ENCODE peak calls at places on chromosome 12, in seven cellular contexts. D is endodermal cell, Y is A549, I is psoas muscle, L is B cell, B is fibroblast of lung, T is neural progenitor cell. J is an unnamed sample.

GRCh38 chr12:50638482-50638880 is 125.4 kb upstream of the ATF1 start:
- DNase-seq in D (no peak), I (no peak), Y (no peak), T (no peak), B (no peak), L (no peak), J (no peak)

GRCh38 chr12:32755051-32755653 is 545 bp downstream of the YARS2 start:
- DNase-seq in Y (peak), L (peak), B (peak), T (peak), D (peak), I (peak), J (peak)

GRCh38 chr12:93098077-93098476 is 169.0 kb upstream of the EEA1 start:
- DNase-seq in L (peak), T (peak), I (peak), D (peak), Y (peak), B (no peak), J (peak)

GRCh38 chr12:120230326-120230973 is 29.5 kb upstream of the RPLP0 start:
- DNase-seq in L (no peak), T (peak), Y (peak), D (peak), B (peak), I (peak), J (peak)

GRCh38 chr12:6335451-6336078 is 6.3 kb downstream of the TNFRSF1A start:
- DNase-seq in Y (peak), D (peak), I (peak), T (peak), B (peak), L (peak), J (peak)

GRCh38 chr12:62764251-62764650 is 170.7 kb downstream of the PPM1H start:
- DNase-seq in I (no peak), T (no peak), B (no peak), Y (no peak), L (no peak), D (no peak), J (peak)

GRCh38 chr12:112190626-112191025 is 65.3 kb downstream of the TRAFD1 start:
- DNase-seq in L (no peak), T (no peak), I (no peak), D (peak), B (no peak), Y (no peak), J (no peak)

GRCh38 chr12:12685305-12685704 is 10.7 kb downstream of the GPR19 start:
- DNase-seq in D (peak), T (peak), Y (no peak), L (no peak), I (no peak), B (no peak), J (no peak)

GRCh38 chr12:103652808-103653207 is 65.7 kb downstream of the STAB2 start:
- DNase-seq in T (no peak), D (no peak), L (no peak), I (no peak), Y (no peak), B (no peak), J (no peak)

GRCh38 chr12:13177373-13177772 is 19.2 kb upstream of the EMP1 start:
- DNase-seq in B (no peak), I (no peak), D (peak), L (no peak), Y (no peak), T (no peak), J (no peak)

GRCh38 chr12:27703720-27704452 is 6.7 kb upstream of the MRPS35 start:
- DNase-seq in T (peak), B (peak), Y (peak), L (peak), I (peak), D (peak), J (peak)

GRCh38 chr12:31687101-31687527 is 27.6 kb downstream of the ETFBKMT start:
- DNase-seq in D (no peak), T (no peak), I (no peak), B (no peak), L (peak), Y (no peak), J (no peak)

GRCh38 chr12:113247123-113248045 is 26.1 kb downstream of the TPCN1 start:
- DNase-seq in D (peak), T (no peak), B (peak), Y (no peak), L (no peak), I (no peak), J (no peak)

GRCh38 chr12:104748790-104749189 is 209.3 kb downstream of the SLC41A2 start:
- DNase-seq in B (peak), Y (no peak), I (no peak), D (peak), T (no peak), L (no peak), J (peak)

GRCh38 chr12:109625131-109625559 is 51.6 kb downstream of the MVK start:
- DNase-seq in I (peak), D (peak), B (peak), Y (peak), L (no peak), T (no peak), J (peak)

DNA sequence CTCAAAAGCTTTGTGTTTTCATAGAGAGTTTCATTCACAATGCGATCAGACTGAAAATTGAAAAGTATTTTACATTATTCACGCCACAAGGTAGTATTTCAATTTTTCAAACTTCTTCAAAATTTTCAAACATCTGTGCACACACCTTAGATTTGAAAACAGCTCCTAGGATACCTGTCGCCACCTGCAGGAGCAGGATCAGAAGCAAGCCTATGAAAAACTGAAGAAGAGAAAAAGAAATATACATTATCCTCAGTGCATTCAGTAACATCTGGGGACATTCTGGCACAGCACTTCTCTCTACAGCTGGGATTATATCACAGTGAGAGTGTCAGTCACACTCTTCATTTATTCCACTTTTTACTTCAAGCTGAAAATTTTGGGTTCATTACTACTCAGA is 19.8 kb downstream of the TSPAN8 start:
- DNase-seq in Y (no peak), T (no peak), B (no peak), D (no peak), L (no peak), I (no peak), J (no peak)
- TF ChIP-seq CTCF in Y (no peak), T (peak), B (no peak), D (peak), L (no peak), I (no peak), J (no peak)

DNA sequence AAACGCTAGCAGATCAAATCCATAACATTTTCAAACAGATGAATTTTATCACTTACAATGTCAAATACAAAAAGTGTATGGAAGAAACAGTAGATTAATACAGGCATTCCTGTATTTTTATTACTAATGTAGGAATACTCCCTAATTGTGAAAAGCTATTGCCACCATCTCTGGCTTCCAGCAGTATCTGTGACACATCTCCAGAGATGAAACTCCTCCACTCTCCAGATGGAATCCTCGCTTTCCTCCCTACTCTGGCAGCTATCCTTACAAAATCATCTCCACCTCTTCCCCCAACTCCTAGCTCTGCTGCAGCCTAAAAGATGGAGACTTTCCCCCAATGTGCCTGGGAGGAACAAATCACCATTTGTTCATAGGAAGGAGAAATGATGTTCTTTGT is 211.4 kb downstream of the SSPN start:
- DNase-seq in D (no peak), T (no peak), B (no peak), I (no peak), Y (no peak), L (no peak), J (no peak)
- TF ChIP-seq CTCF in D (no peak), T (no peak), B (no peak), I (no peak), Y (no peak), L (no peak), J (no peak)

GRCh38 chr12:59113831-59114273 is 193.5 kb upstream of the LRIG3 start:
- DNase-seq in L (no peak), T (peak), Y (peak), D (peak), B (peak), I (peak), J (peak)
- TF ChIP-seq CTCF in L (peak), T (peak), Y (peak), D (peak), B (peak), I (peak), J (peak)

DNA sequence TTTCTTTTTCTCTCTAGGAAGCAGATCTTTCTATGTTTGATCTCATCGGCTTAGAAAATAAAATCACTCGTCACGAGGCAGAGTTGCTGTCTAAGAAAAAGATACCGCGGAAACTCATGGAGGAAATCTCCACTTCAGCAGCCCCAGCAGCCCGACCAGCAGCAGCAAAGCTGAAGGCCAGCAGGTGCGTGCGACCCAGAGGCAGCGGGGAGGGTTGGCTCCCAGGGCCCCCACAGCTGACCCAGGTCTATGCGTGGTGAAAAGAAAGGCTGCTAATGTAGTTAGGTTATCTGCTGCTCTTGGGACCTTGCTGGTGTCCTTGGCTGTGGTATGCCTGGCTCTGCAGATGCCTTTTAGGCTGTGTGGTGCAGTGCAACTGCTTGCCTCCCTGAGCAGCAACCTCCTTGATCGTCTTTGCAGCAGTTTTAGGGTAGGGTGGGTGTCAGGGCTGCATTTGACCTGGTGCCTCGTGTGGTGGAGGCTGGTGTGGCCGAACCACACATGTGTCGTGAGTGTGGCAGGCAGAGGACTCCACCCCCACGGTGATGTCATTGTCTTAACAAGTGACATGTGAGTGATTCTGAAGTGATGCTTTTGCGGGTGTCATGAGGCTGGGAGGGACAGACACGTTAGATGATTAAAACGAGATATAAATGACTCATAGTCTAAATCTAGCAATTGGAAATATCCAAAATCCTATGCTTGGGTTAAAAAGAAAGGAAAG is 68.6 kb downstream of the EP400 start:
- DNase-seq in L (no peak), D (no peak), Y (peak), T (no peak), B (peak), I (no peak), J (no peak)
- TF ChIP-seq CTCF in L (no peak), D (no peak), Y (no peak), T (no peak), B (no peak), I (no peak), J (no peak)

GRCh38 chr12:42204819-42205218 is 33.2 kb downstream of the YAF2 start:
- DNase-seq in D (no peak), T (no peak), Y (no peak), B (no peak), I (no peak), L (no peak), J (no peak)
- TF ChIP-seq CTCF in D (no peak), T (no peak), Y (no peak), B (no peak), I (no peak), L (no peak), J (no peak)

DNA sequence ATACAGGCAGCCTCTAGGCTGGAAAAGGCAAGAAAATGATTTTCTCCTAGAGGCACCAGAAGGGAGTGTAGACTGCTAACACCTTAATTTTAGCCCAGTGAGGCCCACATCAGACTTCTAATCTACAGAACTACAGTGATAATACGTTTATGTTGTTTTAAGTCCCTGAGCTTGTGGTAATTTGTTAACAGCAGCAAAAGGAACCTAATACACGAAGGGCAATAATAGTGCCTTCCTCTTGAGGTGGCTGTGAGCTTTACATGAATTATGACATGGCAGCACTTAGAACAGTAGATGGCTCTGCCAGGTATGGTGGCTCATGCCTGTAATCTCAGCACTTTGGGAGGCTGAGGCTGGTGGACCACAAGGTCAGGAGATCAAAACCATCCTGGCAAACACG is 118.8 kb downstream of the ZNF664 start:
- DNase-seq in B (no peak), I (no peak), Y (no peak), T (no peak), L (no peak), D (no peak), J (no peak)
- TF ChIP-seq CTCF in B (no peak), I (no peak), Y (no peak), T (no peak), L (no peak), D (no peak), J (no peak)

DNA sequence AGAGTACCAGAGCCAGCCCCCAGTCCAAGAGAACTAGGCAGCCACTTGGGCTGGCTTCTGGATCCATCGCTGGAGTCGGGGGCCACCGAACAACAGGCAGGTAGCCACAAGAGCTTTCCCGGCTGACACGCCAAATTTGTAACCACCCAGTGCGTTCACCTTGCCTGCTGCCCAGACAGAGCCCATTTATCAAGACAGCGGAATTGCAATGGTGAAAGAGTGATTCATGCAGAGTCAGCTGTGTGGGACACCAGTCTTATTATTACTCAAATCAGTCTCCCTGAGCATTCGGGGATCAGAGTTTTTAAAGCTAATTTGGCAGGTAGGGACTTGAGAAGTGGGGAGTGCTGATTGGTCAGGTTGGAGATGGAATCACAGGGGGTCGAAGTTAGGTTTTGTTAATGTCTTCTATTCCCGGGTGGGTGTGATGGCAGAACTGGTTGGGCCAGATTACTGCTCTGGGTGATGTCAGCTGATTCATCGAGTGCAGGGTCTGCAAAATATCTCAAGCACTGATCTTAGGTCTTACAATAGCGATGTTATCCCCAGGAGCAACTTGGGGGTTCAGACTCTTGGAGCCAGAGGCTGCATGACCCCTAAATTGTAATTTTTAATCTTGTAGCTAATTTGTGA is 64.4 kb downstream of the PDE6H start:
- DNase-seq in D (no peak), Y (no peak), T (no peak), B (no peak), I (no peak), L (no peak), J (no peak)
- TF ChIP-seq CTCF in D (no peak), Y (no peak), T (no peak), B (no peak), I (no peak), L (no peak), J (no peak)

GRCh38 chr12:100672075-100672592 is 98.7 kb downstream of the GAS2L3 start:
- DNase-seq in L (peak), Y (peak), D (peak), B (no peak), I (no peak), T (peak), J (no peak)
- TF ChIP-seq CTCF in L (peak), Y (peak), D (peak), B (peak), I (peak), T (peak), J (peak)